ENCODE peak calls at places on chromosomes 11 and 22, in four cellular contexts. M is PC-9, T is cardiac muscle cell, A is cardiac fibroblast. J is an unnamed sample.

GRCh38 chr11:68828155-68828931 is 13.4 kb downstream of the CPT1A start:
- DNase-seq in M (no peak), T (no peak), A (no peak), J (no peak)

GRCh38 chr11:83865636-83866461 is 579.7 kb upstream of the CCDC90B start:
- DNase-seq in A (peak), M (no peak), T (peak), J (no peak)

GRCh38 chr22:41857160-41857859 is 24.4 kb downstream of the SREBF2 start:
- DNase-seq in M (peak), A (peak), T (peak), J (no peak)

GRCh38 chr11:10599388-10600175 is 31.1 kb upstream of the LYVE1 start:
- DNase-seq in M (no peak), A (peak), T (peak), J (no peak)

GRCh38 chr22:17057959-17058814 is 26.6 kb upstream of the IL17RA start:
- DNase-seq in T (peak), A (peak), M (no peak), J (peak)

GRCh38 chr11:1486054-1486825 is at the start of gene MOB2:
- DNase-seq in M (no peak), A (no peak), T (peak), J (no peak)

GRCh38 chr11:99522467-99523173 is 501.9 kb downstream of the CNTN5 start:
- DNase-seq in T (no peak), M (no peak), A (peak), J (no peak)

GRCh38 chr22:39021552-39022250 is 774 bp downstream of the APOBEC3D start:
- DNase-seq in A (no peak), M (no peak), T (peak), J (no peak)

GRCh38 chr22:38953577-38954413 is 3.6 kb upstream of the APOBEC3A start:
- DNase-seq in T (no peak), M (peak), A (peak), J (no peak)

GRCh38 chr11:43359432-43359818 is 705 bp downstream of the TTC17 start:
- DNase-seq in T (peak), A (peak), M (peak), J (no peak)

GRCh38 chr11:93117578-93117964 is 80.2 kb downstream of the SLC36A4 start:
- DNase-seq in M (no peak), A (no peak), T (no peak), J (no peak)

GRCh38 chr22:19066531-19067271 is 55.5 kb downstream of the DGCR2 start:
- DNase-seq in A (peak), M (no peak), T (peak), J (no peak)

GRCh38 chr11:123054301-123055065 is 7.5 kb downstream of the HSPA8 start:
- DNase-seq in M (peak), A (peak), T (peak), J (no peak)

GRCh38 chr11:119450590-119450989 is 27.6 kb upstream of the THY1 start:
- DNase-seq in M (no peak), T (no peak), A (no peak), J (no peak)

GRCh38 chr22:43173976-43174720 is 12.8 kb downstream of the TTLL12 start:
- DNase-seq in T (no peak), A (no peak), M (no peak), J (no peak)

GRCh38 chr11:110069158-110069737 is 23.9 kb upstream of the ZC3H12C start:
- DNase-seq in M (peak), T (peak), A (peak), J (peak)

GRCh38 chr11:131909426-131910200 is 539.2 kb downstream of the NTM start:
- DNase-seq in T (no peak), A (peak), M (no peak), J (no peak)

GRCh38 chr11:59573216-59573615 is 42.4 kb downstream of the OSBP start:
- DNase-seq in M (peak), T (peak), A (peak), J (no peak)

GRCh38 chr11:128841461-128842072 is 25.5 kb downstream of the KCNJ1 start:
- DNase-seq in M (no peak), T (no peak), A (no peak), J (no peak)

GRCh38 chr22:19930537-19931486 is 10.8 kb upstream of the COMT start:
- DNase-seq in T (no peak), A (no peak), M (no peak), J (no peak)

GRCh38 chr11:1882265-1883238 is 9.1 kb downstream of the PRR33 start:
- DNase-seq in A (peak), T (peak), M (no peak), J (peak)

GRCh38 chr11:77345621-77346020 is 44.1 kb upstream of the GDPD4 start:
- DNase-seq in A (peak), T (peak), M (no peak), J (no peak)

GRCh38 chr11:74310857-74311256 is 583 bp downstream of the P4HA3 start:
- DNase-seq in A (no peak), M (no peak), T (no peak), J (no peak)
- H3K4me3 ChIP-seq in A (peak), M (no peak), T (peak), J (peak)

GRCh38 chr11:115178705-115179104 is 325.5 kb downstream of the CADM1 start:
- DNase-seq in A (no peak), M (no peak), T (no peak), J (no peak)

GRCh38 chr11:115182282-115182952 is 321.8 kb downstream of the CADM1 start:
- DNase-seq in M (no peak), T (no peak), A (no peak), J (no peak)

GRCh38 chr11:115179647-115180046 is 324.6 kb downstream of the CADM1 start:
- DNase-seq in A (no peak), T (no peak), M (no peak), J (no peak)

GRCh38 chr11:115180272-115180671 is 323.9 kb downstream of the CADM1 start:
- DNase-seq in A (no peak), M (no peak), T (no peak), J (no peak)

GRCh38 chr11:115181480-115181879 is 322.7 kb downstream of the CADM1 start:
- DNase-seq in T (no peak), M (no peak), A (no peak), J (no peak)
- TF ChIP-seq CTCF in T (no peak), M (no peak), A (no peak), J (no peak)

GRCh38 chr11:75720639-75721038 is 3.0 kb downstream of the MOGAT2 start:
- DNase-seq in A (no peak), T (no peak), M (no peak), J (no peak)
- H3K4me3 ChIP-seq in A (no peak), T (no peak), M (no peak), J (no peak)

DNA sequence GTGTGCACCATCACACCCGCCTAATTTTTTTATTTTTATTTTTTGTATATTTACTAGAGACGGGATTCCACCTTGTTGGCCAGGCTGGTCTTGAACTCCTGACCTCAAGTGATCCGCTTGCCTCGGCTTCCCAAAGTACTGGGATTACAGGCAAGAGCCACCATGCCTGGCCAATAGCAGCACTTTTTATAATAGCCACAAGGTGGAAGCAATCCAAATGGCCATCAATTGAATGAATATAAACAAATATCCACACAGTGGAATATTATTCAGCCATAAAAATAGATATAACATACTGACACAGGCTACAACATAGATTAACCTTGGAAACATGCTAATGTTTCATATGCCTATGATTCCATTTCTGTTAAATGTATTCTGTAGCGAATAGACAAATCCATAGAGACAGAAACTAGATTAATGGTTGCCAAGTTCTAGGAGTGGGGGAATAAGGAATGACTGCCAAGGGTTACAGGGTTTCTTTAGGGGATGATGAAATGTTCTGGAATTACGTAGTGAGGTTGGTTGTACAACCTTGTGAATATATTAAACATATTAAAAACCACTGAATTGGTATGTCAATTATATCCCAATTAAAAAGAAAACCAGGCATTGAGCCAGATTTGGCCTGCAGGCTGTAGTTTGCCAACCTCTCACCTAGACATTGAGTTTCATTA is 4.8 kb downstream of the VPS51 start:
- DNase-seq in A (no peak), T (peak), M (no peak), J (peak)
- TF ChIP-seq CTCF in A (no peak), T (peak), M (peak), J (peak)

DNA sequence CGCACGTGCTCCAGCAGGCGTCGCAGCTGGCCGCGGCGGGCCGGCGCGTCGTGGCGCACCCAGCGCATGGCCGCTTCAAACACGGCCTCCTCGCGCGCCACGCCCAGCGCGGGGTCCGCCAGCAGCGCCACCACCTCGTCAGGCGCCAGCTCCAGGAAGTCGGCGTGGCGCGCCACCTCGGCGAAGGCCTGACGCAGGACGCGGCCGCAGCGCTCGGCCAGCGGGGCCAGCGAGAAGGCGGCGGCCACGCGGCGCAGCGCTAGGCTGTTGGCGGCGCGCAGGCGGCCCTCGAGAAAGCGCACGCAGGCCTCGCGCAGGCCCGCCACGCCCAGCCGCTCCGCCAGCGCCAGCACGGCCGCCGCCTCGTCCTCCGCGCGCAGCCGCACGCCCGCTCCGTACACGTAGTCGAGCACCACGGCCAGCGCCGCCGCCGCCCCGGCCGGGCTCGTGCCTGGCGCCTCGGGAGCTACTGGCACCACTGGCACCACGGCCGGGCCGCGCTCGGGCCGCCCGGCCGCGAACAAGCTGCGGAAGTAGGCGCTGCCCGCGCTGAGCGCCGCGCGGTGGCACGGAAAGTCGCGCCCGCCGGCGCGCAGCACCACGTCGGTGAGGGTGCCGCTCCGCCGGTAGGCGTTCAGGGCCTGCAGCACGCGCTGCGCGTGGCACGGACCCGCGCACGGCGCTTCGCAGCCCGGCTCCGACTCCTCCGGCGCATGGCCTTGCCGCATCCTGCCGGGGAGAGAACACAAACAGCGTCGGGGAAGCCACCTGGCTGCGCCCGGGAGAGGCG is 2.9 kb downstream of the KLHL35 start:
- DNase-seq in A (peak), T (peak), M (no peak), J (peak)
- H3K4me3 ChIP-seq in A (peak), T (peak), M (peak), J (peak)

GRCh38 chr11:62217191-62217748 is 8.8 kb downstream of the SCGB2A1 start:
- DNase-seq in T (peak), M (no peak), A (peak), J (no peak)
- TF ChIP-seq CTCF in T (peak), M (peak), A (peak), J (peak)

GRCh38 chr11:64864473-64865285 is 13.7 kb downstream of the EHD1 start:
- DNase-seq in A (peak), T (peak), M (no peak), J (no peak)
- H3K4me3 ChIP-seq in A (no peak), T (no peak), M (no peak), J (no peak)

DNA sequence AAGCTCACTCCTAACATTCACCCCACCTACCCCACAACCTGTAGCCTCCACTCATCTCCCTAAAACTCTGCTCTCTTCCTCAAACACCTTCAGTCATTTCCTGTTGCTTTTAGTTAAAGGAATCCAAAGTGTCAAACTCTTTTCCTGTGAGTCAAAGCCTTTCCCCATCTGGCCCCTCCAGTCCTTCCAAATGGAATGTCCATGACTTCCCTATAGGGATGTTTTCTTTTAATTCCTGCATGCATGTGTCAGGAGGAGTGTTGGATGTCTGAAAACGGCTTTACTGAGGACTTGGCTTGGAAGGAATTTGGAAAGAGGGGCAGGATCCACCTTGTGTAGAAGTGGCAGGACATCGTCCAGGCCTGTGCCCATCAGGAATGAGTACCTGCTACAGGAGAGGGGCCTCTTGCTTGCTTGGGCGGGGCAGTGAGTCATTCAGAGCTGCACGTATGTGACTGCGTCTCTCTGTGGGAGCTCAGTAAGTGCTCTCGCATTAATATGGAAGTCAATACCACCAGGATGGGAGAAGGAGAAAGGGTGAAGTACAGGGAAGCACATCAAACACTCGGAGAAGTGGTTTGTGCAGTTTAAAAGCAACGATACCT is 491.9 kb downstream of the OPCML start:
- DNase-seq in A (no peak), M (no peak), T (no peak), J (no peak)
- TF ChIP-seq CTCF in A (no peak), M (no peak), T (no peak), J (no peak)

GRCh38 chr11:85857098-85857497 is 1.9 kb downstream of the CCDC83 start:
- DNase-seq in A (no peak), T (no peak), M (no peak), J (no peak)

GRCh38 chr11:85848556-85848955 is 6.6 kb upstream of the CCDC83 start:
- DNase-seq in M (no peak), A (no peak), T (no peak), J (no peak)

GRCh38 chr11:85855341-85855656 is at the start of gene CCDC83:
- DNase-seq in M (no peak), T (no peak), A (no peak), J (no peak)

GRCh38 chr11:85854557-85855340 is 434 bp upstream of the CCDC83 start:
- DNase-seq in M (peak), T (peak), A (peak), J (peak)

GRCh38 chr11:85854212-85854556 is 999 bp upstream of the CCDC83 start:
- DNase-seq in T (no peak), M (no peak), A (no peak), J (no peak)
- H3K4me3 ChIP-seq in T (peak), M (peak), A (peak), J (peak)

DNA sequence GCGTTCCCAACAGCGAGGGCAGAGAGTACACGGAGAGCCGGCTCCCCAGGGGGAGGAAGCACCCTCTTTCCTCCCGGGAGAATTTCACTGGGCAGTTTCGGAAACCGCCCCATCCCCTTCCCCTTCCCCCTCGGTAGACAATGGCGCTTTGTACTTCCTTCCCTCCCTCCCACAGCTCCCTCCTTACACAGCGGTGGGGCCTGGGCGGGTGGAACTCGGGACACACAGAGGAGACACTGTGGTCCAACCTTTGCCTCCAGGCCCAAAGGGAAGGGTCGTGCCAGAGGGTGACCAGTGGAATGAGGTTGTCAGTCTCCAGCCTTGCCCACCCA is 4.3 kb downstream of the SMTN start:
- DNase-seq in A (peak), M (no peak), T (peak), J (no peak)
- TF ChIP-seq CTCF in A (no peak), M (peak), T (no peak), J (no peak)

J was measured in LNCaP clone FGC.